ENCODE peak calls at places on chromosomes 12 and 14, in four cellular contexts. F, T, E and S are unnamed samples.
A peak's percentile ranks its signal among the peaks of the same experiment; 100 is the strongest.

GRCh38 chr12:43551971-43552559 is at the start of gene ADAMTS20:
- DNase-seq in F (no peak), T (no peak), E (peak; percentile 26), S (peak; percentile 92)

GRCh38 chr14:36086629-36087380 is 89.7 kb downstream of the PTCSC3 start:
- DNase-seq in T (no peak), E (no peak), F (no peak), S (no peak)

GRCh38 chr12:50003595-50003994 is 21.7 kb downstream of the RACGAP1 start:
- DNase-seq in E (no peak), F (no peak), T (no peak), S (no peak)

GRCh38 chr12:6267007-6267721 is 43.3 kb upstream of the PLEKHG6 start:
- DNase-seq in E (no peak), T (no peak), F (no peak), S (no peak)

GRCh38 chr12:8968761-8969160 is 19.3 kb upstream of the M6PR start:
- DNase-seq in E (no peak), T (no peak), F (no peak), S (no peak)

GRCh38 chr14:28766505-28767238 is at the start of gene FOXG1:
- DNase-seq in F (no peak), T (peak; percentile 25), E (peak; percentile 82), S (peak; percentile 64)

GRCh38 chr12:90839340-90839739 is 115.6 kb downstream of the CCER1 start:
- DNase-seq in E (no peak), T (no peak), F (no peak), S (no peak)

GRCh38 chr12:4274960-4275868 is 1.7 kb downstream of the CCND2 start:
- DNase-seq in T (no peak), E (no peak), F (no peak), S (no peak)

GRCh38 chr12:102022286-102022685 is 39.5 kb downstream of the WASHC3 start:
- DNase-seq in E (no peak), T (no peak), F (no peak), S (no peak)

GRCh38 chr14:19878029-19878642 is 3.2 kb downstream of the OR4K2 start:
- DNase-seq in F (peak; percentile 30), T (peak; percentile 36), E (peak; percentile 15), S (no peak)

GRCh38 chr14:105475916-105476845 is 1.6 kb downstream of the CRIP2 start:
- DNase-seq in T (no peak), E (no peak), F (peak; percentile 57), S (no peak)

DNA sequence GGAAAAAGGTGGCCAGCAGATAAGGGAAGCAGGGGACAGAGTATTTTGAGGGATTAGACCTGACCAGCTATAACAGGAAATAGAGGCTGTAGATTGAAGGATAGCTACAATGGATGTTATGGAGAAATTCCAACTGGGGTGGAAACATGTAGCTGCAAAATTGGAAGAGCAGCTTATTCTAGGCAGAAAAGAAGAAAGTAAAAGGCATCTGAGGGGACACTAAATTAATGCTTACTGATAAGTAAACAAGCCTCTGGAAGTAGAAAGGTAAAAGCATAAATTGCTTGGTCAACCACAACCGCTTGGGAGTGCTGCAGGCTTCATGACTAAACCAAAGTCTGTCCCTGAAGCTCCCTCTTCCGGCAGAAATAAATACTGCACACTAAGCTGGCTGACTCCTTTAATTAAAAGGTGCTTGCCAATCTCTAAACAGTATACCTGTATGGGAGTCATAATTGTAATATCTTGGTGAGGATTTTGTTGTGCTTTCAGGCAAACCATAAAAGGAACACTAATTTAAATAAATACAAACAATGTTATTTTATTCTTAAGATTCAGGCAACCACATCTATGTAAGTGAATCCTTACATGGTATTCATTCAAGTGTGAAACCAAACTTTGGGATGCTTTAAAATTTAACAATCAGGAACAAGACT is 7.7 kb downstream of the UBC start:
- DNase-seq in T (peak; percentile 96), F (peak; percentile 93), E (peak; percentile 67), S (peak; percentile 92)
- TF ChIP-seq NR3C1 in T (no peak), F (no peak), E (no peak), S (no peak)

DNA sequence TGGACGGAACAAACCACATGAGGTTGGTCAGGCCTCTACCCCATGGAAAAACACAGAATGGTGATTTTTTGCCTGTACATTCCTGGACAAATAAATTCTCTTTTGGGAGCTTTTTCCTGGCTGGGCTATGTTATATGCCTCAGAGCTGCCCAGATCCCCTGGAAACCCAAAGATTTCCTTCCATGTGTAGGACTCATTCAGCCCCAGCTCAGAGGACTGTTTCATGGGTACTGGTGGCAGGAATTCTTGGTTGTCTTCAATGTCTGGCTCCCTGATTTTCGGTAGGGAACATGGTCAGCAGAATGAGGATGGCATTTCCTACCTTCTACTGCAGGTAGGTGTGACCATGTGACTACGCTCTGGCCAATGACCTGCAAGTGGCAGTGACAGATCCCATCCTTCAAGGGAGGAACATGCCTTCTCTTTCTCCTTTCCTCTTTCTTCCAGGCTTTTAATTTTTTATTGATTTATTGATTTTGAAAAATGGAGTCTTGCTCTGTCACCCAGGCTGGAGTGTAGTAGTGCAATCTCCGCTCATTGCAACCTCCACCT is 15.4 kb upstream of the P2RX7 start:
- DNase-seq in F (no peak), T (no peak), E (no peak), S (no peak)
- TF ChIP-seq NR3C1 in F (no peak), T (no peak), E (no peak), S (no peak)

GRCh38 chr12:31504625-31505222 is 86.2 kb downstream of the DENND5B start:
- DNase-seq in F (no peak), E (no peak), T (no peak), S (no peak)
- TF ChIP-seq NR3C1 in F (no peak), E (no peak), T (no peak), S (no peak)

DNA sequence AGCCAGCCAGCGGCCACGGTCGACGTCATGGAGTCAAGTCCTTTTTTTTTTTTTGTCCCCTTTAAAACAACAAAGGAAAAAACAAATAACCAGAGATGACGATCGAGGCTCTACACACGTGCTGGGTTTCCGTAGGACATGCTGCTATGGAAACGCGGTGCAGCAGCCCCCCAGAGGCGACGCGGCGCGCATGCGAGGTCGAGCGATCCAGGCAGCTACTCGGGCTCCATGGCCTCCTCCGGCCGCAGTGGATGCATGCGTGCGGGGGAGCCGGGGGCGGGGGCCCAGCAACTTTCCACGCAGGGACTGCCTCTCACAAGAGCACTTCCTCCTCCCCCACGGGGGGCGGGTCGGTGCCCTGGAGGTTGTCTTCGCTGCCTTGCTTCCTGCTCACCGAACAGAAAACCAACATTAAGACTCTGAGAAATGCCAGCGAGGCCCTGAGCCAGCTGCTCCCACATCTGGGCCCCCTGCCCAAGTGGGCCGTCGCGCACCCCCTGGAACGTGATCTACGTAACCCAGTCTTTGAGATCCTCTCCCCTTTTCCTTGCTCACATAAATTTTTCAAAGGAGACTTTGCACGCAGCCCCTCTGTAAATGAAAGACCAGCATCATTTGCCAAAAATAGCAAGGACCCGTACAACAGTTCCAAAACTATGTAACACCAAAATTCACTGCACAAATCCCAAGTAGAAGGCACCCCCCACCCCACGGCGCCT is 30.7 kb downstream of the P2RX4 start:
- DNase-seq in F (no peak), T (no peak), E (peak; percentile 67), S (peak; percentile 50)
- TF ChIP-seq NR3C1 in F (no peak), T (no peak), E (no peak), S (no peak)